ENCODE peak calls at places on chromosomes 16 and 17, in seven cellular contexts. S, Z, P, C, K, L and F are unnamed samples.

GRCh38 chr17:20203761-20204263 is 194.7 kb downstream of the SPECC1 start:
- DNase-seq in S (no peak), C (no peak), K (no peak), P (no peak), Z (no peak), L (no peak), F (no peak)

GRCh38 chr16:88922114-88922825 is 54.7 kb downstream of the CBFA2T3 start:
- DNase-seq in L (peak; percentile 86), K (no peak), S (peak; percentile 42), Z (peak; percentile 79), C (no peak), P (no peak), F (peak; percentile 78)

GRCh38 chr17:56835259-56835575 is 1.3 kb downstream of the DGKE start:
- DNase-seq in K (no peak), C (no peak), S (no peak), Z (no peak), P (no peak), L (no peak), F (no peak)

GRCh38 chr17:74202879-74203432 is 522 bp upstream of the RPL38 start:
- DNase-seq in P (no peak), K (no peak), L (no peak), S (peak; percentile 9), Z (no peak), C (no peak), F (no peak)

GRCh38 chr17:47989159-47989558 is 18.2 kb downstream of the CDK5RAP3 start:
- DNase-seq in Z (no peak), C (no peak), P (no peak), K (no peak), S (no peak), L (no peak), F (no peak)

GRCh38 chr16:51657844-51658243 is 506.8 kb upstream of the SALL1 start:
- DNase-seq in L (no peak), C (no peak), Z (no peak), S (no peak), K (no peak), P (no peak), F (no peak)

GRCh38 chr17:7336240-7337175 is at the start of gene ACAP1:
- DNase-seq in S (no peak), C (peak; percentile 92), K (no peak), Z (no peak), L (peak; percentile 65), P (no peak), F (peak; percentile 72)

GRCh38 chr16:65667013-65667578 is 545.2 kb upstream of the CDH11 start:
- DNase-seq in K (no peak), L (no peak), Z (peak; percentile 67), C (no peak), S (peak; percentile 24), P (no peak), F (no peak)

GRCh38 chr17:40648326-40648968 is 829 bp upstream of the SMARCE1 start:
- DNase-seq in Z (no peak), C (no peak), L (no peak), P (no peak), K (peak; percentile 28), S (no peak), F (no peak)

GRCh38 chr16:30491744-30492308 is 19.3 kb downstream of the ITGAL start:
- DNase-seq in P (no peak), S (peak; percentile 79), C (no peak), K (peak; percentile 66), L (no peak), Z (peak; percentile 77), F (no peak)

GRCh38 chr17:33976816-33977215 is 278.3 kb upstream of the CCL2 start:
- DNase-seq in K (no peak), C (no peak), L (no peak), P (no peak), S (no peak), Z (no peak), F (no peak)

GRCh38 chr16:55944377-55944802 is 69.2 kb upstream of the CES5A start:
- DNase-seq in S (peak; percentile 59), L (peak; percentile 54), P (peak; percentile 58), K (peak; percentile 36), Z (peak; percentile 88), C (peak; percentile 30), F (no peak)

GRCh38 chr17:52823155-52823554 is 664.6 kb upstream of the CA10 start:
- DNase-seq in P (no peak), S (no peak), C (no peak), Z (no peak), K (no peak), L (no peak), F (no peak)

GRCh38 chr16:83102336-83102735 is 475.6 kb downstream of the CDH13 start:
- DNase-seq in L (no peak), S (no peak), C (no peak), Z (no peak), P (no peak), K (no peak), F (no peak)

GRCh38 chr16:57480127-57480753 is 6.1 kb downstream of the DOK4 start:
- DNase-seq in K (peak; percentile 80), C (no peak), S (no peak), L (peak; percentile 92), Z (peak; percentile 88), P (peak; percentile 45), F (peak; percentile 92)

GRCh38 chr17:299546-299945 is 53.1 kb downstream of the RPH3AL start:
- DNase-seq in L (no peak), Z (no peak), K (no peak), C (no peak), S (no peak), P (no peak), F (peak; percentile 29)

GRCh38 chr17:40306395-40306794 is 2.6 kb upstream of the RARA start:
- DNase-seq in S (no peak), L (no peak), P (no peak), Z (no peak), K (no peak), C (no peak), F (no peak)

GRCh38 chr17:8222380-8222629 is 11.9 kb upstream of the AURKB start:
- DNase-seq in Z (no peak), C (no peak), K (no peak), P (no peak), S (no peak), L (no peak), F (no peak)

GRCh38 chr17:9677411-9677810 is 32.1 kb downstream of the USP43 start:
- DNase-seq in L (no peak), K (no peak), P (no peak), Z (no peak), C (no peak), S (peak; percentile 45), F (no peak)

GRCh38 chr17:43530303-43531081 is 15.6 kb downstream of the ETV4 start:
- DNase-seq in L (no peak), C (no peak), P (no peak), Z (peak; percentile 95), S (no peak), K (no peak), F (peak; percentile 49)

GRCh38 chr17:12620200-12620720 is 45.4 kb upstream of the MYOCD start:
- DNase-seq in S (no peak), C (no peak), K (no peak), L (no peak), P (no peak), Z (peak; percentile 11), F (no peak)

GRCh38 chr17:43018008-43018853 is 4.0 kb downstream of the VAT1 start:
- DNase-seq in L (no peak), Z (no peak), K (no peak), C (no peak), P (no peak), S (no peak), F (no peak)

GRCh38 chr17:82957469-82957795 is 117.6 kb upstream of the ZNF750 start:
- DNase-seq in Z (no peak), S (no peak), C (no peak), P (peak; percentile 44), L (no peak), K (no peak), F (no peak)

GRCh38 chr17:31733326-31733725 is 125.7 kb downstream of the COPRS start:
- DNase-seq in L (no peak), P (no peak), Z (no peak), K (no peak), S (no peak), C (no peak), F (no peak)

GRCh38 chr16:81618661-81619060 is 160.4 kb upstream of the PLCG2 start:
- DNase-seq in Z (no peak), P (no peak), C (no peak), S (no peak), K (no peak), L (no peak), F (no peak)

GRCh38 chr17:42744283-42744805 is 496 bp downstream of the EZH1 start:
- DNase-seq in K (peak; percentile 80), L (peak; percentile 79), C (peak; percentile 49), S (peak; percentile 44), Z (peak; percentile 42), P (peak; percentile 81), F (peak; percentile 74)

GRCh38 chr16:8173111-8173644 is 417.1 kb downstream of the TMEM114 start:
- DNase-seq in S (peak; percentile 68), K (peak; percentile 74), C (no peak), Z (peak; percentile 26), L (peak; percentile 58), P (peak; percentile 67), F (peak; percentile 69)

GRCh38 chr16:31913668-31914067 is 40.1 kb downstream of the ZNF267 start:
- DNase-seq in L (no peak), S (no peak), K (no peak), C (no peak), P (no peak), Z (no peak), F (no peak)

GRCh38 chr16:31920373-31920772 is 46.8 kb downstream of the ZNF267 start:
- DNase-seq in Z (no peak), K (no peak), L (no peak), C (no peak), P (no peak), S (no peak), F (no peak)

GRCh38 chr16:31916056-31916488 is 42.5 kb downstream of the ZNF267 start:
- DNase-seq in K (no peak), P (no peak), C (no peak), S (no peak), L (no peak), Z (no peak), F (no peak)
- H3K9me3 ChIP-seq in K (peaks cover 91% of the 10 kb centered on the region), P (peaks cover 99% of the 10 kb centered on the region), C (peaks cover 100% of the 10 kb centered on the region), S (peaks cover 77% of the 10 kb centered on the region), L (peaks cover 19% of the 10 kb centered on the region), Z (peaks cover 33% of the 10 kb centered on the region), F (peaks cover 99% of the 10 kb centered on the region)

DNA sequence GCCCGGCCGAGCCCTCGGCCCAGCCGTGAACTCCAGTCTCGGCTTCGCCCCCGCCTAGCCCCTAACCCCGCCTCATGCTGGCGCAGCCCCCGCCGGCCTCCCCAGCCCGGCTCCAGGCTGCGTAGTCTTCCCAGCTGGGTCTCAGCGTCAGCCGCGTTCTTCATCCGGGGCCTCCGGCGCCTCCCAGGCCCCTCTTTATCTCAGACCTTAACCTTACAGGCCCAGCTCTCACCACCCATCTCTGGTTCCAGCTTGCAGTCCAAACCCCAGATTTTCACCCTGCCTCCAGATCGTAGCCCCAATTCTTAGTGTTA is at the start of gene PROCA1:
- DNase-seq in L (no peak), C (peak; percentile 32), K (no peak), P (no peak), Z (no peak), S (no peak), F (no peak)
- H3K9me3 ChIP-seq in L (no peaks in the 10 kb centered on the region), C (no peaks in the 10 kb centered on the region), K (no peaks in the 10 kb centered on the region), P (no peaks in the 10 kb centered on the region), Z (no peaks in the 10 kb centered on the region), S (no peaks in the 10 kb centered on the region), F (no peaks in the 10 kb centered on the region)

GRCh38 chr16:35134471-35134870 is 1675.1 kb downstream of the TP53TG3F start:
- DNase-seq in L (no peak), Z (no peak), P (no peak), K (no peak), S (peak; percentile 32), C (no peak), F (no peak)
- H3K9me3 ChIP-seq in L (no peaks in the 10 kb centered on the region), Z (peaks cover 6% of the 10 kb centered on the region), P (no peaks in the 10 kb centered on the region), K (no peaks in the 10 kb centered on the region), S (no peaks in the 10 kb centered on the region), C (peaks cover 5% of the 10 kb centered on the region), F (peaks cover 38% of the 10 kb centered on the region)

GRCh38 chr17:26818736-26819135 is 475.2 kb upstream of the WSB1 start:
- DNase-seq in K (no peak), C (no peak), Z (peak; percentile 6), P (no peak), L (no peak), S (no peak), F (no peak)
- H3K9me3 ChIP-seq in K (peaks cover 64% of the 10 kb centered on the region), C (peaks cover 66% of the 10 kb centered on the region), Z (peaks cover 8% of the 10 kb centered on the region), P (peaks cover 97% of the 10 kb centered on the region), L (peaks cover 4% of the 10 kb centered on the region), S (peaks cover 42% of the 10 kb centered on the region), F (peaks cover 97% of the 10 kb centered on the region)